ENCODE peak calls at places on chromosomes 6 and 20, in six cellular contexts. One of them, this sample, is unnamed.

GRCh38 chr20:32216396-32217142 is 8.9 kb downstream of the POFUT1 start:
- DNase-seq in H9: no peak
- DNase-seq in IMR-90: no peak
- DNase-seq in mesenchymal stem cell: no peak
- DNase-seq in neuronal stem cell: no peak
- DNase-seq in H1: no peak
- DNase-seq in this sample: no peak

GRCh38 chr6:144259988-144260387 is 25.1 kb upstream of the UTRN start:
- DNase-seq in mesenchymal stem cell: peak; percentile 3
- DNase-seq in IMR-90: no peak
- DNase-seq in H9: no peak
- DNase-seq in H1: no peak
- DNase-seq in neuronal stem cell: no peak
- DNase-seq in this sample: no peak

GRCh38 chr20:41411458-41411857 is 44.8 kb upstream of the EMILIN3 start:
- DNase-seq in neuronal stem cell: no peak
- DNase-seq in H9: no peak
- DNase-seq in mesenchymal stem cell: peak; percentile 30
- DNase-seq in IMR-90: peak; percentile 28
- DNase-seq in H1: no peak
- DNase-seq in this sample: no peak

GRCh38 chr6:116034327-116034726 is 26.4 kb downstream of the FRK start:
- DNase-seq in IMR-90: peak; percentile 71
- DNase-seq in mesenchymal stem cell: peak; percentile 73
- DNase-seq in H9: no peak
- DNase-seq in neuronal stem cell: no peak
- DNase-seq in H1: no peak
- DNase-seq in this sample: no peak

GRCh38 chr20:3218307-3218988 is 9.2 kb downstream of the ITPA start:
- DNase-seq in mesenchymal stem cell: peak; percentile 54
- DNase-seq in IMR-90: no peak
- DNase-seq in neuronal stem cell: peak; percentile 52
- DNase-seq in H1: no peak
- DNase-seq in H9: peak; percentile 88
- DNase-seq in this sample: peak; percentile 75

GRCh38 chr20:4563534-4563933 is 158.2 kb upstream of the PRND start:
- DNase-seq in neuronal stem cell: peak; percentile 27
- DNase-seq in H1: no peak
- DNase-seq in mesenchymal stem cell: peak; percentile 79
- DNase-seq in IMR-90: peak; percentile 80
- DNase-seq in H9: peak; percentile 50
- DNase-seq in this sample: peak; percentile 61

GRCh38 chr6:64553414-64553813 is 917.8 kb downstream of the PHF3 start:
- DNase-seq in H9: no peak
- DNase-seq in H1: no peak
- DNase-seq in mesenchymal stem cell: no peak
- DNase-seq in IMR-90: no peak
- DNase-seq in neuronal stem cell: no peak
- DNase-seq in this sample: no peak

GRCh38 chr6:37083243-37084138 is 78.0 kb downstream of the FGD2 start:
- DNase-seq in H1: no peak
- DNase-seq in IMR-90: peak; percentile 69
- DNase-seq in H9: no peak
- DNase-seq in neuronal stem cell: no peak
- DNase-seq in mesenchymal stem cell: peak; percentile 93
- DNase-seq in this sample: peak; percentile 44

GRCh38 chr6:43521836-43522235 is 4.9 kb downstream of the POLR1C start:
- DNase-seq in IMR-90: no peak
- DNase-seq in neuronal stem cell: no peak
- DNase-seq in H1: no peak
- DNase-seq in mesenchymal stem cell: no peak
- DNase-seq in H9: no peak
- DNase-seq in this sample: no peak

GRCh38 chr20:41375846-41376245 is 9.2 kb upstream of the EMILIN3 start:
- DNase-seq in neuronal stem cell: no peak
- DNase-seq in mesenchymal stem cell: no peak
- DNase-seq in H9: no peak
- DNase-seq in IMR-90: no peak
- DNase-seq in H1: no peak
- DNase-seq in this sample: no peak

GRCh38 chr20:48986899-48987298 is 59.2 kb upstream of the CSE1L start:
- DNase-seq in neuronal stem cell: no peak
- DNase-seq in mesenchymal stem cell: no peak
- DNase-seq in H1: no peak
- DNase-seq in IMR-90: no peak
- DNase-seq in H9: no peak
- DNase-seq in this sample: no peak

GRCh38 chr20:1375515-1375914 is 17.3 kb downstream of the FKBP1A start:
- DNase-seq in H1: no peak
- DNase-seq in neuronal stem cell: no peak
- DNase-seq in H9: no peak
- DNase-seq in IMR-90: peak; percentile 93
- DNase-seq in mesenchymal stem cell: peak; percentile 85
- DNase-seq in this sample: no peak

GRCh38 chr20:11686195-11686594 is 231.5 kb upstream of the BTBD3 start:
- DNase-seq in mesenchymal stem cell: no peak
- DNase-seq in H9: no peak
- DNase-seq in neuronal stem cell: no peak
- DNase-seq in IMR-90: no peak
- DNase-seq in H1: no peak
- DNase-seq in this sample: no peak

GRCh38 chr20:51306521-51307358 is 235.8 kb downstream of the NFATC2 start:
- DNase-seq in mesenchymal stem cell: peak; percentile 71
- DNase-seq in neuronal stem cell: peak; percentile 74
- DNase-seq in IMR-90: peak; percentile 70
- DNase-seq in H9: peak; percentile 91
- DNase-seq in H1: peak; percentile 65
- DNase-seq in this sample: peak; percentile 92

GRCh38 chr6:22512716-22513452 is 56.5 kb upstream of the HDGFL1 start:
- DNase-seq in H1: no peak
- DNase-seq in IMR-90: peak; percentile 86
- DNase-seq in H9: no peak
- DNase-seq in neuronal stem cell: no peak
- DNase-seq in mesenchymal stem cell: no peak
- DNase-seq in this sample: no peak

GRCh38 chr20:39676857-39677351 is 714.8 kb downstream of the DHX35 start:
- DNase-seq in H1: no peak
- DNase-seq in neuronal stem cell: no peak
- DNase-seq in H9: no peak
- DNase-seq in mesenchymal stem cell: no peak
- DNase-seq in IMR-90: peak; percentile 3
- DNase-seq in this sample: no peak

GRCh38 chr6:143529095-143529494 is 17.6 kb upstream of the FUCA2 start:
- DNase-seq in neuronal stem cell: no peak
- DNase-seq in IMR-90: no peak
- DNase-seq in H9: no peak
- DNase-seq in mesenchymal stem cell: peak; percentile 10
- DNase-seq in H1: no peak
- DNase-seq in this sample: peak; percentile 42

GRCh38 chr6:37177950-37178517 is 8.1 kb downstream of the PIM1 start:
- DNase-seq in mesenchymal stem cell: no peak
- DNase-seq in IMR-90: no peak
- DNase-seq in H1: no peak
- DNase-seq in H9: no peak
- DNase-seq in neuronal stem cell: no peak
- DNase-seq in this sample: no peak

GRCh38 chr6:106724848-106725247 is 95.5 kb downstream of the QRSL1 start:
- DNase-seq in mesenchymal stem cell: no peak
- DNase-seq in H1: no peak
- DNase-seq in IMR-90: no peak
- DNase-seq in H9: no peak
- DNase-seq in neuronal stem cell: no peak
- DNase-seq in this sample: no peak

GRCh38 chr6:40558102-40558501 is 29.1 kb downstream of the LRFN2 start:
- DNase-seq in H1: no peak
- DNase-seq in neuronal stem cell: no peak
- DNase-seq in IMR-90: no peak
- DNase-seq in mesenchymal stem cell: no peak
- DNase-seq in H9: no peak
- DNase-seq in this sample: no peak

GRCh38 chr6:13617066-13617465 is 1.9 kb downstream of the NOL7 start:
- DNase-seq in neuronal stem cell: no peak
- DNase-seq in H1: no peak
- DNase-seq in mesenchymal stem cell: no peak
- DNase-seq in IMR-90: no peak
- DNase-seq in H9: no peak
- DNase-seq in this sample: no peak

GRCh38 chr6:117992856-117993255 is 85.8 kb downstream of the SLC35F1 start:
- DNase-seq in mesenchymal stem cell: no peak
- DNase-seq in H9: no peak
- DNase-seq in neuronal stem cell: no peak
- DNase-seq in IMR-90: no peak
- DNase-seq in H1: no peak
- DNase-seq in this sample: no peak

GRCh38 chr6:117986401-117986800 is 79.3 kb downstream of the SLC35F1 start:
- DNase-seq in mesenchymal stem cell: no peak
- DNase-seq in H1: no peak
- DNase-seq in neuronal stem cell: no peak
- DNase-seq in IMR-90: no peak
- DNase-seq in H9: no peak
- DNase-seq in this sample: no peak

DNA sequence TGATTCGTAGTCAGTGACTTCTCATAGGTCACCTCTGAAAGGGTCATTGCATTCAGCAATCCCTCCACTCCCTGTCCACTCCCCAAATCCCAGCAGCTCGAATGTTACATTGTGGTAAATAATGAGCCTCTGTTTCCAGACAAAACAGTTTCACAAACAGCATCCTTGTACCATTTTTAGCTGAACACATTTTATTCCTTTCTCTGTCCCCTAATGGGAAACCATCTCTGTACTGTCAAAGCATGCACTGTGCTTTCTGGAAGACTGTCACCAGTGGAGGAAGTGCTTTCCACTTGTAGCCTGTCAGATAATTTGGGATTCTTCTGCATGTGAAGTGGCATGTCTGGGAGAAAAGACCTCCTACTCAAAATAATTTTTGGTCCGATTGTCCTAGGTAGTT is 82.0 kb downstream of the SLC35F1 start:
- DNase-seq in mesenchymal stem cell: no peak
- DNase-seq in H9: no peak
- DNase-seq in H1: no peak
- DNase-seq in IMR-90: no peak
- DNase-seq in neuronal stem cell: no peak
- DNase-seq in this sample: no peak
- H3K23ac ChIP-seq in mesenchymal stem cell: no peak overlapping the region
- H3K23ac ChIP-seq in H9: no peak overlapping the region
- H3K23ac ChIP-seq in H1: no peak overlapping the region
- H3K23ac ChIP-seq in IMR-90: no peak overlapping the region
- H3K23ac ChIP-seq in neuronal stem cell: no peak overlapping the region
- H3K23ac ChIP-seq in this sample: no peak overlapping the region

GRCh38 chr20:62464080-62464770 is 11.6 kb downstream of the GATA5 start:
- DNase-seq in neuronal stem cell: no peak
- DNase-seq in H9: no peak
- DNase-seq in H1: no peak
- DNase-seq in mesenchymal stem cell: no peak
- DNase-seq in IMR-90: no peak
- DNase-seq in this sample: no peak

GRCh38 chr20:62464990-62465389 is 10.8 kb downstream of the GATA5 start:
- DNase-seq in mesenchymal stem cell: no peak
- DNase-seq in H9: no peak
- DNase-seq in neuronal stem cell: no peak
- DNase-seq in H1: no peak
- DNase-seq in IMR-90: no peak
- DNase-seq in this sample: no peak

GRCh38 chr20:62461157-62461556 is 14.6 kb downstream of the GATA5 start:
- DNase-seq in H9: no peak
- DNase-seq in H1: no peak
- DNase-seq in neuronal stem cell: no peak
- DNase-seq in mesenchymal stem cell: no peak
- DNase-seq in IMR-90: no peak
- DNase-seq in this sample: no peak

GRCh38 chr20:62461834-62462233 is 14.0 kb downstream of the GATA5 start:
- DNase-seq in H1: no peak
- DNase-seq in IMR-90: no peak
- DNase-seq in neuronal stem cell: no peak
- DNase-seq in mesenchymal stem cell: no peak
- DNase-seq in H9: no peak
- DNase-seq in this sample: no peak

GRCh38 chr20:62462976-62463592 is 12.7 kb downstream of the GATA5 start:
- DNase-seq in H9: no peak
- DNase-seq in mesenchymal stem cell: no peak
- DNase-seq in H1: no peak
- DNase-seq in neuronal stem cell: no peak
- DNase-seq in IMR-90: no peak
- DNase-seq in this sample: no peak
- H3K4me1 ChIP-seq in H9: no peaks in the 10 kb centered on the region
- H3K4me1 ChIP-seq in mesenchymal stem cell: no peaks in the 10 kb centered on the region
- H3K4me1 ChIP-seq in H1: no peaks in the 10 kb centered on the region
- H3K4me1 ChIP-seq in neuronal stem cell: no peaks in the 10 kb centered on the region
- H3K4me1 ChIP-seq in IMR-90: no peaks in the 10 kb centered on the region
- H3K4me1 ChIP-seq in this sample: no peaks in the 10 kb centered on the region

GRCh38 chr20:61146006-61146405 is 106.1 kb upstream of the CDH4 start:
- DNase-seq in neuronal stem cell: no peak
- DNase-seq in IMR-90: no peak
- DNase-seq in mesenchymal stem cell: no peak
- DNase-seq in H9: no peak
- DNase-seq in H1: no peak
- DNase-seq in this sample: no peak
- H3K23ac ChIP-seq in neuronal stem cell: no peak overlapping the region
- H3K23ac ChIP-seq in IMR-90: no peak overlapping the region
- H3K23ac ChIP-seq in mesenchymal stem cell: no peak overlapping the region
- H3K23ac ChIP-seq in H9: no peak overlapping the region
- H3K23ac ChIP-seq in H1: no peak overlapping the region
- H3K23ac ChIP-seq in this sample: no peak overlapping the region

GRCh38 chr6:71414486-71414885 is 125.9 kb downstream of the OGFRL1 start:
- DNase-seq in mesenchymal stem cell: no peak
- DNase-seq in neuronal stem cell: no peak
- DNase-seq in IMR-90: no peak
- DNase-seq in H1: no peak
- DNase-seq in H9: no peak
- DNase-seq in this sample: no peak

GRCh38 chr6:71410681-71411080 is 122.1 kb downstream of the OGFRL1 start:
- DNase-seq in H1: no peak
- DNase-seq in H9: no peak
- DNase-seq in IMR-90: no peak
- DNase-seq in mesenchymal stem cell: no peak
- DNase-seq in neuronal stem cell: no peak
- DNase-seq in this sample: no peak

GRCh38 chr6:71411882-71412281 is 123.3 kb downstream of the OGFRL1 start:
- DNase-seq in H9: no peak
- DNase-seq in mesenchymal stem cell: no peak
- DNase-seq in H1: no peak
- DNase-seq in neuronal stem cell: no peak
- DNase-seq in IMR-90: no peak
- DNase-seq in this sample: no peak

GRCh38 chr6:71410164-71410566 is 121.6 kb downstream of the OGFRL1 start:
- DNase-seq in neuronal stem cell: no peak
- DNase-seq in IMR-90: peak; percentile 40
- DNase-seq in H9: no peak
- DNase-seq in H1: no peak
- DNase-seq in mesenchymal stem cell: no peak
- DNase-seq in this sample: no peak

DNA sequence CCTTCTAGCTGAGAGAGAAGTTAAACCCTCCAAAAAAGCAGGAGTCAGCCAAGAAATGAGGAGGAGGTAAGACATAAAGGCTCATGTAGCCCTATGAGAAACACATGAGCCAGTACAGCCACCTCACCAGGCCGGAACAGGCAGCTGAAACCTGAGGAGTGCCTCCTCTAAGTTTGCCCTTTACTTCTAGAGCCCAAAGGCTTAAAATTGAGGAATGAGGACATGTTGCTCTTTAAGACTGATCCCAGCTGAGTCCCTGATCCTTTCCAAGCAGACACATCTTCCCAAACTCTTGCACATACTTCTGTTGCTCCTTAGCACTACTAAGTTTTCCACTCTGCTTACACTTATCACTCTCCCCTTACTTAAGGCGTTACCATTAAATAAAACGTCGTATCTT is 123.9 kb downstream of the OGFRL1 start:
- DNase-seq in H1: no peak
- DNase-seq in IMR-90: peak; percentile 51
- DNase-seq in H9: no peak
- DNase-seq in mesenchymal stem cell: no peak
- DNase-seq in neuronal stem cell: no peak
- DNase-seq in this sample: peak; percentile 17
- H3K4me1 ChIP-seq in H1: no peaks in the 10 kb centered on the region
- H3K4me1 ChIP-seq in IMR-90: peaks cover 17% of the 10 kb centered on the region
- H3K4me1 ChIP-seq in H9: peaks cover under 1% of the 10 kb centered on the region
- H3K4me1 ChIP-seq in mesenchymal stem cell: peaks cover 15% of the 10 kb centered on the region
- H3K4me1 ChIP-seq in neuronal stem cell: peaks cover 3% of the 10 kb centered on the region
- H3K4me1 ChIP-seq in this sample: peaks cover under 1% of the 10 kb centered on the region